ENCODE peak calls at places on chromosomes 11 and 22, in six cellular contexts. P, A, E, M, U and I are unnamed samples.

GRCh38 chr11:112174789-112175595 is at the start of gene BCO2:
- DNase-seq in P (no peak), A (no peak), E (peak), M (peak), U (peak), I (peak)

GRCh38 chr11:1570001-1570453 is 2.0 kb downstream of the DUSP8 start:
- DNase-seq in P (no peak), A (no peak), E (no peak), M (no peak), U (no peak), I (no peak)

GRCh38 chr11:42407379-42407778 is 904.4 kb upstream of the API5 start:
- DNase-seq in P (no peak), A (no peak), E (no peak), M (peak), U (no peak), I (no peak)

GRCh38 chr11:112270551-112271180 is 10.0 kb upstream of the PLET1 start:
- DNase-seq in P (no peak), A (no peak), E (no peak), M (no peak), U (peak), I (no peak)

GRCh38 chr11:100922116-100922515 is 207.5 kb downstream of the PGR start:
- DNase-seq in P (no peak), A (no peak), E (no peak), M (no peak), U (no peak), I (no peak)

GRCh38 chr11:83819936-83820549 is 533.9 kb upstream of the CCDC90B start:
- DNase-seq in P (peak), A (no peak), E (peak), M (peak), U (no peak), I (no peak)

GRCh38 chr11:13638436-13638835 is 30.0 kb upstream of the FAR1 start:
- DNase-seq in P (no peak), A (no peak), E (no peak), M (no peak), U (no peak), I (no peak)

GRCh38 chr22:39535831-39536449 is 3.4 kb upstream of the RPS19BP1 start:
- DNase-seq in P (no peak), A (no peak), E (no peak), M (no peak), U (no peak), I (no peak)

GRCh38 chr11:11987503-11988022 is 20.9 kb downstream of the DKK3 start:
- DNase-seq in P (no peak), A (no peak), E (peak), M (peak), U (peak), I (no peak)

GRCh38 chr11:47108214-47108613 is 68.5 kb downstream of the ARFGAP2 start:
- DNase-seq in P (no peak), A (no peak), E (no peak), M (no peak), U (no peak), I (no peak)

GRCh38 chr22:42500164-42500835 is 19.3 kb downstream of the RRP7A start:
- DNase-seq in P (peak), A (peak), E (peak), M (no peak), U (no peak), I (peak)

GRCh38 chr11:19080579-19080993 is 20.1 kb upstream of the MRGPRX2 start:
- DNase-seq in P (no peak), A (no peak), E (peak), M (peak), U (no peak), I (no peak)

GRCh38 chr22:49086606-49087157 is 741.0 kb downstream of the BRD1 start:
- DNase-seq in P (no peak), A (no peak), E (no peak), M (no peak), U (no peak), I (no peak)

GRCh38 chr11:118338637-118339061 is 3.9 kb downstream of the CD3D start:
- DNase-seq in P (no peak), A (peak), E (peak), M (peak), U (no peak), I (peak)

GRCh38 chr22:48721394-48721666 is 1106.3 kb downstream of the BRD1 start:
- DNase-seq in P (no peak), A (no peak), E (no peak), M (no peak), U (no peak), I (no peak)

GRCh38 chr11:43367382-43368178 is 8.9 kb downstream of the TTC17 start:
- DNase-seq in P (no peak), A (no peak), E (peak), M (no peak), U (no peak), I (no peak)

GRCh38 chr11:78834886-78835285 is 260.2 kb upstream of the NARS2 start:
- DNase-seq in P (no peak), A (no peak), E (no peak), M (no peak), U (no peak), I (no peak)

GRCh38 chr22:48112687-48113521 is 1350.5 kb downstream of the TBC1D22A start:
- DNase-seq in P (no peak), A (no peak), E (no peak), M (no peak), U (no peak), I (no peak)

GRCh38 chr22:20199906-20200305 is 49.1 kb upstream of the CCDC188 start:
- DNase-seq in P (no peak), A (no peak), E (no peak), M (no peak), U (no peak), I (no peak)

GRCh38 chr11:64245797-64246623 is 733 bp downstream of the PPP1R14B start:
- DNase-seq in P (peak), A (peak), E (peak), M (peak), U (peak), I (peak)

GRCh38 chr11:16946477-16947282 is 67.5 kb downstream of the PLEKHA7 start:
- DNase-seq in P (no peak), A (no peak), E (no peak), M (no peak), U (no peak), I (no peak)

GRCh38 chr11:67213251-67213650 is 53.0 kb upstream of the GRK2 start:
- DNase-seq in P (no peak), A (no peak), E (no peak), M (no peak), U (no peak), I (no peak)

GRCh38 chr11:133265536-133265935 is 266.8 kb downstream of the OPCML start:
- DNase-seq in P (no peak), A (no peak), E (no peak), M (no peak), U (no peak), I (no peak)

GRCh38 chr11:21470521-21470920 is 722.4 kb upstream of the ANO5 start:
- DNase-seq in P (no peak), A (no peak), E (no peak), M (no peak), U (no peak), I (no peak)

GRCh38 chr11:43947003-43947500 is 4.6 kb downstream of the C11orf96 start:
- DNase-seq in P (no peak), A (no peak), E (peak), M (peak), U (no peak), I (no peak)